ENCODE peak calls at places on chromosomes 2 and 18, in five cellular contexts. V is foreskin fibroblast, J is RWPE1, S is GM23338, X is osteoblast. I is an unnamed sample.

GRCh38 chr2:19833978-19834377 is 67.8 kb downstream of the TTC32 start:
- DNase-seq in X (no peak), V (no peak), S (no peak), J (no peak), I (no peak)

GRCh38 chr2:106972782-106973181 is 86.8 kb upstream of the ST6GAL2 start:
- DNase-seq in S (no peak), J (no peak), V (no peak), X (no peak), I (no peak)

GRCh38 chr2:120471166-120471565 is 125.2 kb downstream of the INHBB start:
- DNase-seq in J (no peak), S (no peak), X (no peak), V (no peak), I (no peak)

GRCh38 chr2:111169268-111169667 is 48.6 kb downstream of the BCL2L11 start:
- DNase-seq in V (no peak), X (no peak), S (no peak), J (no peak), I (no peak)

GRCh38 chr18:46393230-46393629 is 263.8 kb downstream of the LOXHD1 start:
- DNase-seq in V (no peak), X (no peak), J (no peak), S (peak; percentile 81), I (no peak)

GRCh38 chr2:187920511-187920910 is 366.3 kb upstream of the TFPI start:
- DNase-seq in V (no peak), S (no peak), X (no peak), J (no peak), I (no peak)

GRCh38 chr2:3631851-3632659 is 25.9 kb upstream of the ALLC start:
- DNase-seq in S (no peak), X (peak; percentile 42), V (no peak), J (no peak), I (no peak)

GRCh38 chr2:3586220-3586619 is 8.7 kb upstream of the COLEC11 start:
- DNase-seq in V (no peak), X (no peak), J (no peak), S (no peak), I (no peak)

GRCh38 chr2:1833726-1834125 is 89.4 kb upstream of the PXDN start:
- DNase-seq in X (peak; percentile 26), J (no peak), V (no peak), S (no peak), I (no peak)

GRCh38 chr2:22995576-22995975 is 389.4 kb upstream of the KLHL29 start:
- DNase-seq in J (no peak), X (no peak), S (no peak), V (no peak), I (no peak)

GRCh38 chr2:200454839-200455801 is 54.7 kb downstream of the KCTD18 start:
- DNase-seq in J (no peak), X (no peak), S (no peak), V (peak; percentile 53), I (peak; percentile 48)

GRCh38 chr2:118846667-118847446 is 591 bp downstream of the EN1 start:
- DNase-seq in X (peak; percentile 94), J (no peak), V (no peak), S (peak; percentile 54), I (no peak)

GRCh38 chr2:8819194-8819593 is 18.2 kb downstream of the KIDINS220 start:
- DNase-seq in X (no peak), J (no peak), V (peak; percentile 31), S (no peak), I (peak; percentile 36)

GRCh38 chr18:48543228-48543627 is 4.4 kb downstream of the CTIF start:
- DNase-seq in V (no peak), J (no peak), X (no peak), S (peak; percentile 74), I (peak; percentile 35)

GRCh38 chr2:70528276-70528675 is 25.4 kb downstream of the TGFA start:
- DNase-seq in X (no peak), J (no peak), V (no peak), S (no peak), I (no peak)

GRCh38 chr18:407168-407567 is 93.3 kb downstream of the COLEC12 start:
- DNase-seq in X (no peak), V (no peak), J (no peak), S (no peak), I (no peak)

DNA sequence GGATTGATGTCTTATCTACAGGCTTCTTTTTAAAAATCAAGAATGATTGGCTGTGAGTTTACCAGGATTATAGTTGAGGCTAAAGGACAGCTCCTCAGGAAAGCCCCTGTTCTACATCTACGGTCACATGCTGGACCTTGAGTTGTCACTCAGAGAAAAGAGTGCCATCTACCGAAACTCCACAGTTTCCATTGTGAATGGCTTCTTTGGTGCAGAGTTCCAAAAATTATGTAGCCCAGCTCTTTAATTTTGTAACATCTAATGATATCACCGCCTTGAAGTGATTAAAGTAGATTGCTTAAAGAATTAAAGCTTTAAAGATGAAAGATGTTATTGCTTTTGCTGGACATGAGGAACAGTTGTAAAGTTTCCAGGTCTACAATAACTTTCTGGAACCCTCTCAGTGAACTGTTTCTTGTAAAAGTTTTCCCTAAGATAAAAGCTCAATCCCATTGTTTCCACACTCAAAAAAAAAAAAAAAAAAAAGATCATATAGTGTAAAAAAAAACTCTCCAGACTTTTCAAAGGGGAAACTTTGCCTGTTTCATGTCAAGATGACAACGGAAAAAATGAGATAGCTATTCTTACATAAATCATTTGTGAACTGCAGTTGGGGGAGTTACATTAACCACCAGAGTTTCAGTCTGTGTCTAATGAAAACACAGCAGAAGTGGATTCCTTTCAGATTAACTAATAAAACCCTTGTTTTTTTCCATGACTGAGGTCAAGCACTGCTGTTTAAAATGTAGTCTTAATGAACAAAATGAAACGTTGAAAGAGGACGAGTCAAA is 4.3 kb downstream of the COL3A1 start:
- DNase-seq in J (no peak), V (peak; percentile 61), X (no peak), S (peak; percentile 15), I (no peak)
- TF ChIP-seq CTCF in J (peak; percentile 20), V (peak; percentile 32), X (peak; percentile 54), S (peak; percentile 18), I (no peak)

GRCh38 chr18:66752733-66753132 is 148.8 kb upstream of the CDH19 start:
- DNase-seq in X (no peak), J (peak; percentile 1), V (no peak), S (no peak), I (peak; percentile 12)

GRCh38 chr18:66754335-66754734 is 150.4 kb upstream of the CDH19 start:
- DNase-seq in J (no peak), V (no peak), X (no peak), S (no peak), I (no peak)

GRCh38 chr18:66749475-66750035 is 145.7 kb upstream of the CDH19 start:
- DNase-seq in V (no peak), J (no peak), S (no peak), X (no peak), I (no peak)

GRCh38 chr18:66749030-66749429 is 145.1 kb upstream of the CDH19 start:
- DNase-seq in J (no peak), S (peak; percentile 36), X (peak; percentile 17), V (no peak), I (peak; percentile 30)
- TF ChIP-seq CTCF in J (no peak), S (peak; percentile 49), X (no peak), V (no peak), I (no peak)

GRCh38 chr2:44009136-44009744 is 13.5 kb upstream of the LRPPRC start:
- DNase-seq in S (no peak), X (no peak), V (no peak), J (no peak), I (no peak)
- TF ChIP-seq CTCF in S (peak; percentile 36), X (no peak), V (no peak), J (no peak), I (no peak)

GRCh38 chr2:39530423-39530866 is 93.4 kb upstream of the MAP4K3 start:
- DNase-seq in J (no peak), V (peak; percentile 80), X (peak; percentile 84), S (no peak), I (peak; percentile 45)
- TF ChIP-seq CTCF in J (no peak), V (no peak), X (no peak), S (no peak), I (peak; percentile 5)

GRCh38 chr2:60440080-60440753 is 113.2 kb downstream of the BCL11A start:
- DNase-seq in X (no peak), V (no peak), S (no peak), J (no peak), I (no peak)

GRCh38 chr2:60438136-60438535 is 115.3 kb downstream of the BCL11A start:
- DNase-seq in V (no peak), X (no peak), S (no peak), J (no peak), I (no peak)

GRCh38 chr2:60440761-60441160 is 112.7 kb downstream of the BCL11A start:
- DNase-seq in V (no peak), J (no peak), X (no peak), S (no peak), I (no peak)

GRCh38 chr2:60438653-60439052 is 114.8 kb downstream of the BCL11A start:
- DNase-seq in J (no peak), V (no peak), X (no peak), S (no peak), I (no peak)

GRCh38 chr2:60439219-60439974 is 114.1 kb downstream of the BCL11A start:
- DNase-seq in X (no peak), J (no peak), S (peak; percentile 70), V (no peak), I (peak; percentile 8)
- TF ChIP-seq CTCF in X (peak; percentile 12), J (no peak), S (peak; percentile 48), V (no peak), I (no peak)

DNA sequence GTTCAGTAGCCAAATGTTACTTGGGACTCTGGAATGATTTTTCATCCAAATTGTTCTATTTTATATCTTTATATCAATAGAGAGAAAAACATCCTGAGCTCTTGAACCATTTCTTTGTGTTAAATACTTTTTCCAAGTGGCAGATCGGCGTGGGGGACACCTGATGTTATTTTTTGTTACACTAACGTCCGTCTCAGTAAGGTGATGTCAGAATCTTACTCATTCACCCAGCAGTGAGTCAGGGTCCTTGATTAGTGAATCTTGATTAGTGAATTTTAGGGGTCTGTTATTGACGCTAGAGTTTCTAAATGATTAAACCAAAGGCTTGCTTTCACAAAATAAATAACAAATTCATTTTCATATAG is 1.7 kb downstream of the MIB1 start:
- DNase-seq in X (no peak), V (no peak), J (no peak), S (no peak), I (peak; percentile 30)
- TF ChIP-seq CTCF in X (no peak), V (no peak), J (no peak), S (no peak), I (no peak)

GRCh38 chr2:149606251-149606811 is 18.8 kb upstream of the MMADHC start:
- DNase-seq in X (no peak), S (no peak), V (peak; percentile 31), J (no peak), I (no peak)

GRCh38 chr2:149617057-149617456 is 29.5 kb upstream of the MMADHC start:
- DNase-seq in V (no peak), J (no peak), S (no peak), X (no peak), I (no peak)

GRCh38 chr2:149613712-149614111 is 26.1 kb upstream of the MMADHC start:
- DNase-seq in X (no peak), J (no peak), V (peak; percentile 76), S (no peak), I (no peak)

GRCh38 chr2:149612122-149612521 is 24.5 kb upstream of the MMADHC start:
- DNase-seq in J (no peak), V (no peak), S (no peak), X (peak; percentile 1), I (no peak)

GRCh38 chr2:149611100-149611820 is 23.7 kb upstream of the MMADHC start:
- DNase-seq in S (peak; percentile 62), V (no peak), J (no peak), X (no peak), I (no peak)
- TF ChIP-seq CTCF in S (peak; percentile 51), V (no peak), J (no peak), X (peak; percentile 31), I (no peak)

GRCh38 chr2:176118606-176119370 is 2.2 kb downstream of the HOXD10 start:
- DNase-seq in X (peak; percentile 74), S (peak; percentile 94), J (no peak), V (no peak), I (peak; percentile 59)
- TF ChIP-seq CTCF in X (peak; percentile 51), S (peak; percentile 84), J (no peak), V (peak; percentile 34), I (peak; percentile 54)